ENCODE peak calls at places on chromosomes 1 and 21, in five cellular contexts. One of them, this sample, is unnamed. For H3K4me1, the result is how much of the 10 kb centered on the place peaks cover.

GRCh38 chr1:52225174-52225573 is 83.3 kb downstream of the ZFYVE9 start:
- DNase-seq in upper lobe of right lung: no peak
- DNase-seq in A673: no peak
- DNase-seq in mucosa of descending colon: no peak
- DNase-seq in transverse colon: no peak
- DNase-seq in this sample: no peak

GRCh38 chr21:43271452-43272020 is 102.7 kb downstream of the CRYAA start:
- DNase-seq in A673: no peak
- DNase-seq in mucosa of descending colon: peak
- DNase-seq in upper lobe of right lung: peak
- DNase-seq in transverse colon: no peak
- DNase-seq in this sample: no peak

GRCh38 chr1:25765910-25766645 is 33.9 kb upstream of the SELENON start:
- DNase-seq in transverse colon: no peak
- DNase-seq in A673: no peak
- DNase-seq in upper lobe of right lung: no peak
- DNase-seq in mucosa of descending colon: no peak
- DNase-seq in this sample: no peak

GRCh38 chr21:38787461-38788274 is 18.1 kb upstream of the ETS2 start:
- DNase-seq in transverse colon: peak
- DNase-seq in mucosa of descending colon: peak
- DNase-seq in upper lobe of right lung: no peak
- DNase-seq in A673: peak
- DNase-seq in this sample: peak

GRCh38 chr1:230005040-230005439 is 62.0 kb upstream of the GALNT2 start:
- DNase-seq in mucosa of descending colon: no peak
- DNase-seq in upper lobe of right lung: no peak
- DNase-seq in A673: no peak
- DNase-seq in transverse colon: no peak
- DNase-seq in this sample: no peak

GRCh38 chr1:221987860-221988520 is 246.1 kb upstream of the DUSP10 start:
- DNase-seq in mucosa of descending colon: no peak
- DNase-seq in A673: peak
- DNase-seq in transverse colon: no peak
- DNase-seq in upper lobe of right lung: no peak
- DNase-seq in this sample: no peak

GRCh38 chr1:171017431-171017830 is 73.3 kb upstream of the FMO3 start:
- DNase-seq in mucosa of descending colon: no peak
- DNase-seq in transverse colon: no peak
- DNase-seq in A673: peak
- DNase-seq in upper lobe of right lung: no peak
- DNase-seq in this sample: no peak

GRCh38 chr1:11320153-11320936 is 47.3 kb downstream of the UBIAD1 start:
- DNase-seq in upper lobe of right lung: no peak
- DNase-seq in transverse colon: no peak
- DNase-seq in A673: peak
- DNase-seq in mucosa of descending colon: peak
- DNase-seq in this sample: peak

GRCh38 chr1:7956218-7957032 is 5.1 kb upstream of the PARK7 start:
- DNase-seq in transverse colon: no peak
- DNase-seq in upper lobe of right lung: no peak
- DNase-seq in mucosa of descending colon: no peak
- DNase-seq in A673: no peak
- DNase-seq in this sample: no peak

GRCh38 chr1:244730153-244730933 is 77.4 kb downstream of the DESI2 start:
- DNase-seq in upper lobe of right lung: peak
- DNase-seq in mucosa of descending colon: peak
- DNase-seq in A673: peak
- DNase-seq in transverse colon: peak
- DNase-seq in this sample: peak

GRCh38 chr1:156111355-156111962 is 3.1 kb upstream of the LMNA start:
- DNase-seq in upper lobe of right lung: no peak
- DNase-seq in mucosa of descending colon: no peak
- DNase-seq in A673: no peak
- DNase-seq in transverse colon: no peak
- DNase-seq in this sample: no peak

GRCh38 chr1:56626546-56626945 is 18.6 kb upstream of the PRKAA2 start:
- DNase-seq in A673: no peak
- DNase-seq in mucosa of descending colon: no peak
- DNase-seq in upper lobe of right lung: no peak
- DNase-seq in transverse colon: no peak
- DNase-seq in this sample: no peak

GRCh38 chr21:42532466-42533181 is 19.0 kb downstream of the SLC37A1 start:
- DNase-seq in A673: no peak
- DNase-seq in transverse colon: peak
- DNase-seq in mucosa of descending colon: peak
- DNase-seq in upper lobe of right lung: peak
- DNase-seq in this sample: peak

GRCh38 chr1:79325126-79325525 is 318.6 kb upstream of the ADGRL4 start:
- DNase-seq in upper lobe of right lung: no peak
- DNase-seq in A673: no peak
- DNase-seq in transverse colon: no peak
- DNase-seq in mucosa of descending colon: no peak
- DNase-seq in this sample: no peak

GRCh38 chr1:175536369-175536768 is 207.0 kb downstream of the TNR start:
- DNase-seq in A673: no peak
- DNase-seq in upper lobe of right lung: no peak
- DNase-seq in mucosa of descending colon: no peak
- DNase-seq in transverse colon: no peak
- DNase-seq in this sample: no peak

GRCh38 chr1:205354259-205354904 is 2.3 kb downstream of the KLHDC8A start:
- DNase-seq in mucosa of descending colon: no peak
- DNase-seq in transverse colon: peak
- DNase-seq in A673: peak
- DNase-seq in upper lobe of right lung: no peak
- DNase-seq in this sample: peak

GRCh38 chr1:154863702-154864174 is 6.3 kb downstream of the KCNN3 start:
- DNase-seq in A673: no peak
- DNase-seq in mucosa of descending colon: no peak
- DNase-seq in upper lobe of right lung: no peak
- DNase-seq in transverse colon: peak
- DNase-seq in this sample: no peak

GRCh38 chr1:209714338-209714737 is 9.7 kb downstream of the HSD11B1 start:
- DNase-seq in upper lobe of right lung: no peak
- DNase-seq in mucosa of descending colon: no peak
- DNase-seq in A673: no peak
- DNase-seq in transverse colon: no peak
- DNase-seq in this sample: no peak

GRCh38 chr1:8075511-8076051 is 49.5 kb upstream of the ERRFI1 start:
- DNase-seq in A673: no peak
- DNase-seq in upper lobe of right lung: peak
- DNase-seq in transverse colon: no peak
- DNase-seq in mucosa of descending colon: no peak
- DNase-seq in this sample: no peak

GRCh38 chr1:196034080-196034706 is 574.0 kb downstream of the KCNT2 start:
- DNase-seq in A673: peak
- DNase-seq in transverse colon: no peak
- DNase-seq in mucosa of descending colon: no peak
- DNase-seq in upper lobe of right lung: no peak
- DNase-seq in this sample: no peak

GRCh38 chr1:234718509-234719453 is 108.8 kb upstream of the IRF2BP2 start:
- DNase-seq in upper lobe of right lung: no peak
- DNase-seq in mucosa of descending colon: no peak
- DNase-seq in A673: no peak
- DNase-seq in transverse colon: no peak
- DNase-seq in this sample: no peak
- H3K4me1 ChIP-seq in upper lobe of right lung: half or more
- H3K4me1 ChIP-seq in mucosa of descending colon: half or more
- H3K4me1 ChIP-seq in A673: under half
- H3K4me1 ChIP-seq in transverse colon: half or more
- H3K4me1 ChIP-seq in this sample: under half

GRCh38 chr1:53683986-53684740 is 54.8 kb downstream of the GLIS1 start:
- DNase-seq in upper lobe of right lung: no peak
- DNase-seq in mucosa of descending colon: no peak
- DNase-seq in transverse colon: no peak
- DNase-seq in A673: peak
- DNase-seq in this sample: no peak
- TF ChIP-seq CTCF in upper lobe of right lung: no peak
- TF ChIP-seq CTCF in mucosa of descending colon: no peak
- TF ChIP-seq CTCF in transverse colon: no peak
- TF ChIP-seq CTCF in A673: peak
- TF ChIP-seq CTCF in this sample: no peak

GRCh38 chr21:45970674-45971486 is 10.7 kb upstream of the COL6A1 start:
- DNase-seq in mucosa of descending colon: peak
- DNase-seq in A673: peak
- DNase-seq in transverse colon: peak
- DNase-seq in upper lobe of right lung: peak
- DNase-seq in this sample: no peak
- H3K4me1 ChIP-seq in mucosa of descending colon: under half
- H3K4me1 ChIP-seq in A673: under half
- H3K4me1 ChIP-seq in transverse colon: under half
- H3K4me1 ChIP-seq in upper lobe of right lung: under half
- H3K4me1 ChIP-seq in this sample: under half

GRCh38 chr1:24567792-24568388 is 12.0 kb downstream of the NCMAP start:
- DNase-seq in A673: no peak
- DNase-seq in mucosa of descending colon: peak
- DNase-seq in upper lobe of right lung: peak
- DNase-seq in transverse colon: peak
- DNase-seq in this sample: peak
- TF ChIP-seq CTCF in A673: no peak
- TF ChIP-seq CTCF in mucosa of descending colon: no peak
- TF ChIP-seq CTCF in upper lobe of right lung: no peak
- TF ChIP-seq CTCF in transverse colon: peak
- TF ChIP-seq CTCF in this sample: no peak

GRCh38 chr1:234963180-234963903 is 165.3 kb downstream of the TOMM20 start:
- DNase-seq in transverse colon: peak
- DNase-seq in upper lobe of right lung: peak
- DNase-seq in mucosa of descending colon: peak
- DNase-seq in A673: no peak
- DNase-seq in this sample: peak

GRCh38 chr1:234960722-234961467 is 167.7 kb downstream of the TOMM20 start:
- DNase-seq in A673: no peak
- DNase-seq in transverse colon: peak
- DNase-seq in mucosa of descending colon: peak
- DNase-seq in upper lobe of right lung: no peak
- DNase-seq in this sample: peak

GRCh38 chr1:234962340-234962989 is 166.2 kb downstream of the TOMM20 start:
- DNase-seq in A673: no peak
- DNase-seq in upper lobe of right lung: no peak
- DNase-seq in mucosa of descending colon: no peak
- DNase-seq in transverse colon: no peak
- DNase-seq in this sample: peak

GRCh38 chr1:234963904-234964702 is 164.5 kb downstream of the TOMM20 start:
- DNase-seq in transverse colon: no peak
- DNase-seq in mucosa of descending colon: no peak
- DNase-seq in A673: no peak
- DNase-seq in upper lobe of right lung: no peak
- DNase-seq in this sample: peak

DNA sequence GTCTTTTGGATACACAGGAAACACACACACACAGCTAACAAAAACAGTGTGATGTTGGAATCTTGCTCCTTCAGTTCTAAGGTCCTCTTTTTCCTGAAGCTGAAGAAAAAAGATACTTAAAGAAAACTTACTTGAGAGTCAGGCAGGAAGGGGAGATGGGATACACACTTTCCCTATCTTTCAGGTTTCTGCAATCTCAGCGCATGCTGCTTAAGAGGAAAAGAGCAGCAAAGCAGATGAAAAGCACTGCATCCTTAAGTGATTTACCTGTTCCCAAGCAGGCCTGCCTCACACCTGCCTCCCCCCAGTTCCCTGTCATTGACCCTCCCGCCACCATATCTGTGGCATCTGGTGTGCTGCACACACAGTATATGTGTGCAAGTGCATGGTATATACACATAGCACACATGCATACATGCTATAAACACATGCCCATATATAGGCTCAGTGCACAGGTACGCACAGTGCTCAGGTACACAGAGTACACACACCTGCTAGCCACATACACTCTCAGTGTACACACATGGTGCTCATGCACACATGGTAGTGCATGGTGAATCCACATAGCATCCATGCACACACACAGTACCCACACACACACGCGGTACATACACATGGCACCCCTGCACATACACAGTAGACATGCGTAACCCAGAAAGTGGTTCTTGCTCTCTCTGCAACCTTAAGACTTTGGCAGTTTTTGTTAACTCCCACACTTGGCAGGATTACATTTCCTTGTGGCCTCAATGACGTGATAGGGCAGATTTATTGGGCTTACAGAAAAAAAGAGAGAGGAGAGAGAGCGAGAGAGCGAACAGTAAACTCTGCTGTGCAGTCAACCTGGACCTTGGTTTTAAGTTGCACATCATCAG is 166.9 kb downstream of the TOMM20 start:
- DNase-seq in upper lobe of right lung: no peak
- DNase-seq in transverse colon: no peak
- DNase-seq in A673: no peak
- DNase-seq in mucosa of descending colon: no peak
- DNase-seq in this sample: peak
- H3K4me1 ChIP-seq in upper lobe of right lung: half or more
- H3K4me1 ChIP-seq in transverse colon: half or more
- H3K4me1 ChIP-seq in A673: under half
- H3K4me1 ChIP-seq in mucosa of descending colon: half or more
- H3K4me1 ChIP-seq in this sample: under half

This sample was measured in colonic mucosa.